ENCODE peak calls at places on chromosomes 1 and 21, in nine cellular contexts. I, G, Z, S, Y, W, H, U and M are unnamed samples.

GRCh38 chr1:60388092-60388987 is 314.8 kb upstream of the C1orf87 start:
- DNase-seq in I (no peak), G (no peak), Z (no peak), S (no peak), Y (no peak), W (no peak), H (no peak), U (no peak), M (no peak)

GRCh38 chr1:180167021-180167701 is 12.5 kb downstream of the QSOX1 start:
- DNase-seq in I (no peak), G (no peak), Z (no peak), S (peak), Y (no peak), W (peak), H (no peak), U (peak), M (peak)

GRCh38 chr1:172533511-172534116 is 664 bp downstream of the SUCO start:
- DNase-seq in I (no peak), G (peak), Z (no peak), S (peak), Y (no peak), W (no peak), H (peak), U (peak), M (peak)

GRCh38 chr1:153509729-153510354 is 25.9 kb downstream of the S100A6 start:
- DNase-seq in I (no peak), G (no peak), Z (no peak), S (no peak), Y (no peak), W (no peak), H (no peak), U (no peak), M (no peak)

GRCh38 chr1:4048921-4049320 is 148.8 kb upstream of the C1orf174 start:
- DNase-seq in I (no peak), G (no peak), Z (no peak), S (no peak), Y (no peak), W (no peak), H (no peak), U (no peak), M (no peak)

GRCh38 chr1:231020139-231020601 is 19.9 kb downstream of the FAM89A start:
- DNase-seq in I (no peak), G (no peak), Z (no peak), S (no peak), Y (no peak), W (no peak), H (no peak), U (no peak), M (no peak)

GRCh38 chr1:32273389-32274208 is 18.3 kb upstream of the HDAC1 start:
- DNase-seq in I (no peak), G (no peak), Z (no peak), S (no peak), Y (no peak), W (no peak), H (no peak), U (no peak), M (no peak)

GRCh38 chr1:198258491-198258890 is 101.7 kb downstream of the NEK7 start:
- DNase-seq in I (no peak), G (no peak), Z (no peak), S (no peak), Y (no peak), W (no peak), H (no peak), U (no peak), M (no peak)

GRCh38 chr1:6962956-6963915 is 178.0 kb downstream of the CAMTA1 start:
- DNase-seq in I (peak), G (peak), Z (peak), S (peak), Y (peak), W (peak), H (no peak), U (peak), M (no peak)

GRCh38 chr1:1243807-1244191 is 2.7 kb downstream of the C1QTNF12 start:
- DNase-seq in I (no peak), G (no peak), Z (no peak), S (no peak), Y (no peak), W (no peak), H (no peak), U (no peak), M (no peak)

GRCh38 chr1:200035956-200036615 is 8.6 kb downstream of the NR5A2 start:
- DNase-seq in I (no peak), G (no peak), Z (no peak), S (no peak), Y (no peak), W (no peak), H (no peak), U (no peak), M (no peak)

GRCh38 chr1:109513110-109513702 is 3.7 kb upstream of the AMIGO1 start:
- DNase-seq in I (no peak), G (no peak), Z (no peak), S (no peak), Y (no peak), W (no peak), H (no peak), U (no peak), M (no peak)

GRCh38 chr1:8040586-8040985 is 14.5 kb upstream of the ERRFI1 start:
- DNase-seq in I (peak), G (peak), Z (peak), S (peak), Y (peak), W (no peak), H (peak), U (peak), M (peak)

GRCh38 chr1:155167166-155168104 is 5.7 kb downstream of the KRTCAP2 start:
- DNase-seq in I (peak), G (peak), Z (peak), S (peak), Y (peak), W (peak), H (no peak), U (peak), M (peak)

GRCh38 chr1:154349121-154349520 is 23.8 kb downstream of the ATP8B2 start:
- DNase-seq in I (no peak), G (no peak), Z (no peak), S (no peak), Y (no peak), W (no peak), H (no peak), U (no peak), M (no peak)

GRCh38 chr1:68378296-68379084 is 71.3 kb downstream of the RPE65 start:
- DNase-seq in I (no peak), G (no peak), Z (no peak), S (no peak), Y (peak), W (no peak), H (no peak), U (no peak), M (no peak)

GRCh38 chr1:100834779-100835645 is 59.6 kb downstream of the EXTL2 start:
- DNase-seq in I (no peak), G (no peak), Z (no peak), S (no peak), Y (peak), W (no peak), H (no peak), U (no peak), M (no peak)

GRCh38 chr1:84892657-84893618 is at the start of gene LPAR3:
- DNase-seq in I (no peak), G (peak), Z (no peak), S (no peak), Y (peak), W (no peak), H (no peak), U (no peak), M (no peak)

GRCh38 chr1:49333946-49334345 is 557.3 kb upstream of the BEND5 start:
- DNase-seq in I (no peak), G (no peak), Z (no peak), S (no peak), Y (no peak), W (no peak), H (no peak), U (no peak), M (no peak)

GRCh38 chr1:53326598-53327182 is 1.2 kb downstream of the LRP8 start:
- DNase-seq in I (no peak), G (no peak), Z (no peak), S (no peak), Y (no peak), W (peak), H (no peak), U (no peak), M (no peak)

GRCh38 chr1:205276334-205277065 is 45.0 kb downstream of the NUAK2 start:
- DNase-seq in I (no peak), G (no peak), Z (no peak), S (no peak), Y (no peak), W (no peak), H (no peak), U (no peak), M (no peak)

DNA sequence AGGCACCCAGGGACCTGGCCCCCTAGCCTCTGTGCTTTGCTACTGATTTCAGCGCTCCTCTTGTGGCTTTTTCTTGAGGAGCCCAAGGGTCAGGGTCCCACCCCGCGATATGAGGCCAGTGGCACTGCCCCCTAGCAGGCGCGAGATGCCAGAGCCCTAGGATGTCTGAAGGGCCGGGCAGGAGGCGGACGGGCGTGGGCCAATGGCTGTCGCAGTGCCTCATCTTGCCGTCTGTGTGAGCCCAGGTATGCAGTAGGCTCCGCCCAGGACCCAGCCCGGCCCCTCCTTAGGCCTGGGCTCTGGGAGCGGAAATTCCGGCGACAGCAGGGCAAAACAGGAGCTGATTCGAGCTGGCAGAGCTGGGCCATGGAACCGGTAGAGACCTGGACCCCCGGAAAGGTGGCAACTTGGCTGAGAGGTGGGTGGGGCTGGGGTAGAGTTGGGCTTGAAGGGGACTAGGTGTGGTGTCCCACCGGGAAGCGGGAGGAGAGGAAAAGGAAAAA is at the start of gene CNKSR1:
- DNase-seq in I (no peak), G (no peak), Z (peak), S (no peak), Y (peak), W (no peak), H (no peak), U (no peak), M (no peak)
- TF ChIP-seq POLR2A in I (no peak), G (no peak), Z (no peak), S (peak), Y (peak), W (no peak), H (no peak), U (no peak), M (no peak)

DNA sequence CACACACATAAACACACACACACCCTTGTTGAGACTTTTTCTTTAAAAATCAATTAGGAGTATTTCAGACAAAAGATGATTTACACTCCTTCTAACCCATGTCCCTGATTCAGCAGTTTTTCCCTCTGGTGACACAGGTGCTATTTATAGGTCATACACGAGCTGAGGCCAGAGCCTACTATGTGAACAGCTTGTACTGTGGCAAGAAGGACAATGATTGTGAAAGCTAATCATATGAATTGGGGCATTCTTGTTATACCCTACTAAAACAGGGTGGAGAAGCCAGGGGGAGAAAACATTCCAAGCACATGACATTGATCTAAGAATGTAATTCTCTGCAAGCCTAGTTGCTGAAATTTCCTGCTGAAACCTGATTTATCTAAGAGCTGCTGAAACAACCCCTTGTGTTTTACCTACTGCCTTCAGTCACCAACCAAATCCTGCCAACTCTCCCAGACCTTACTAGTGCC is 60.3 kb downstream of the XCL1 start:
- DNase-seq in I (no peak), G (peak), Z (no peak), S (peak), Y (no peak), W (no peak), H (no peak), U (no peak), M (peak)
- H3K27ac ChIP-seq in I (peak), G (peak), Z (peak), S (peak), Y (no peak), W (no peak), H (peak), U (peak), M (peak)

DNA sequence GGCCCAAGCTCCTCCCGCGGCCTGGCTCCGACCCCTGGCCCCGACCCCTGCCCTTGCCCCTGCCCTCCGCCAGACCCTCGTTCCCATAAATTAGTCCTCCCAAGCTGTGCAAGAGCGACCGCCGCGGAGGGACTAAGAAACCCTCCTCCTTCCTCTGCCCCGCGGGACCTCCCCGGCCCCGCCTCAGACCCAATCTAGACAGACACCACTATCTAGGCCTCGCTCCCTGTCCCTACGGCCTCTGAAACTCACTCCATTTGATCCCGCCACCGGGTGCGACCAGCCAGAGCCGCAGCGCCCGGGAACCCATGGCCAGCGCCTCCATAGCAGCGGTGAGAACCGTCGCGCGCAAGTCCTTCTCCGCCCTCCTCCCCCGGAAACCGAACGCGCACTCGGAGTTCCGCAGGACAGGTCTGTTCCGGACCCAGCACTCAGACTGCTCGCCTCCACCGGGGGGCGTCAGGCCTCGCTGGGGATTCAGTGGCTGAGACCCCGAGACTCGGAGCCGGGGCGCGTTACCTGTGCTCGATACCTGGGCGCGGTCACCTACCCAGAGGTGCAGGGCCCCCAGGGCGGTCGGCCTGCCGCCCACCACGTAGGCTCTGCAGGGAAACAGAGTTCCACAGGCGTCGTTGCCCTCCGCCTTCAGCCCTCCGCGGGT is at the start of gene MRPL39:
- DNase-seq in I (peak), G (peak), Z (peak), S (peak), Y (peak), W (peak), H (peak), U (peak), M (peak)
- TF ChIP-seq POLR2A in I (no peak), G (no peak), Z (no peak), S (no peak), Y (peak), W (no peak), H (no peak), U (peak), M (no peak)

GRCh38 chr1:77888071-77888428 is 374 bp upstream of the NEXN start:
- DNase-seq in I (no peak), G (no peak), Z (no peak), S (no peak), Y (no peak), W (no peak), H (no peak), U (no peak), M (no peak)

GRCh38 chr1:77889671-77890070 is 1.2 kb downstream of the NEXN start:
- DNase-seq in I (no peak), G (no peak), Z (no peak), S (no peak), Y (no peak), W (no peak), H (no peak), U (no peak), M (peak)

GRCh38 chr1:77889240-77889637 is 815 bp downstream of the NEXN start:
- DNase-seq in I (no peak), G (no peak), Z (no peak), S (no peak), Y (no peak), W (no peak), H (no peak), U (no peak), M (no peak)

GRCh38 chr1:77888429-77889239 is at the start of gene NEXN:
- DNase-seq in I (peak), G (peak), Z (peak), S (peak), Y (no peak), W (peak), H (no peak), U (peak), M (peak)

GRCh38 chr1:77891200-77891599 is 2.8 kb downstream of the NEXN start:
- DNase-seq in I (no peak), G (no peak), Z (no peak), S (no peak), Y (no peak), W (no peak), H (no peak), U (no peak), M (no peak)
- H3K27ac ChIP-seq in I (no peak), G (peak), Z (no peak), S (peak), Y (no peak), W (peak), H (no peak), U (no peak), M (peak)

DNA sequence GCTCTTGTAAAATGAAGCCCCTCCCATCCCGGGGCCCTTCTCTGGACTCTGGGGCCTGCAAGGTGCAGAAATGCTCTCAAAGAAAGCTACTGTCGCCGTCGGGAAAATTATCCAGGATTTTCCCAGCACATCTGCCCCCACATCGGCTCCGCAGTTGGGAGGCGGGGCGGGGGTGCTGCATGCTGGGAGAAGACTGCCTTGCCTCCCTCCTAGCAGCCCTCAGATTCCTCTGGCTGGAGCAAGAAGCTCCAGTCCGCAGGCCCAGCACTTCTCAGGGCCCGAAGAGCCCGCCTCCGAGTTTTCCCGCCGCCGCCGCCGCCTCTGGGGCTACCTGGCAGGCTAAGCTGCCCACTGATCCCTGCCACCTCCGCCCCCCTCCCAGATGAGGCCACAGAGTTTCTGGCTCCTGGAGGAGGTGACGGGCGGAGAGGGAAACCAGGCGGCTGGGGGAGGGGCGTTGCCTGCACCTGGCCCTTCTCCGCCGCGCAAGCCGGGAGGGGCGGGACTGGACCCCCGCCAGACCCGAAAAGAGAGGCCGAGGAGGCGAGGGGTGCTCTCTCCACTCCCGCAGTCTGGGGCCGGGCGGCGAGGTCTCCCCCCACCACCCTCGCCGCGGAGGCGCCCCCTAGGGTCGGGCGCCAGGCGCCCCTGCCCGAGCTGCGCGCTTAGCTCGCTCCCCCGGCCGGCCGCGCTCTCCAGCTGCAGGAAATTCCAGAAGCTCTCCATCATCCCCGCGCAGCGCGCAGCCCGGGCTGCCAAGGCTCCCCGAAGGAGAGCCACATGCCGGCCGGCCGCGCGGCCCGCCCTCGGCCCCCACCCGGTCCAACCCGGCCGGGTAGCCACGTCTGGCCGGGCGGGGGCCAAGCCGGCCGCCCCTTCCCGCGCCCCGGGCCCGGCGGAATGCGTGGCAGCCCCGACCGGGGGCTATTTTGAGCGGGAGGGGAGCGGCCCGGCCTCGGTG is 28.8 kb downstream of the AHDC1 start:
- DNase-seq in I (no peak), G (peak), Z (no peak), S (peak), Y (no peak), W (peak), H (no peak), U (no peak), M (peak)
- TF ChIP-seq POLR2A in I (no peak), G (no peak), Z (no peak), S (no peak), Y (no peak), W (peak), H (no peak), U (no peak), M (peak)

DNA sequence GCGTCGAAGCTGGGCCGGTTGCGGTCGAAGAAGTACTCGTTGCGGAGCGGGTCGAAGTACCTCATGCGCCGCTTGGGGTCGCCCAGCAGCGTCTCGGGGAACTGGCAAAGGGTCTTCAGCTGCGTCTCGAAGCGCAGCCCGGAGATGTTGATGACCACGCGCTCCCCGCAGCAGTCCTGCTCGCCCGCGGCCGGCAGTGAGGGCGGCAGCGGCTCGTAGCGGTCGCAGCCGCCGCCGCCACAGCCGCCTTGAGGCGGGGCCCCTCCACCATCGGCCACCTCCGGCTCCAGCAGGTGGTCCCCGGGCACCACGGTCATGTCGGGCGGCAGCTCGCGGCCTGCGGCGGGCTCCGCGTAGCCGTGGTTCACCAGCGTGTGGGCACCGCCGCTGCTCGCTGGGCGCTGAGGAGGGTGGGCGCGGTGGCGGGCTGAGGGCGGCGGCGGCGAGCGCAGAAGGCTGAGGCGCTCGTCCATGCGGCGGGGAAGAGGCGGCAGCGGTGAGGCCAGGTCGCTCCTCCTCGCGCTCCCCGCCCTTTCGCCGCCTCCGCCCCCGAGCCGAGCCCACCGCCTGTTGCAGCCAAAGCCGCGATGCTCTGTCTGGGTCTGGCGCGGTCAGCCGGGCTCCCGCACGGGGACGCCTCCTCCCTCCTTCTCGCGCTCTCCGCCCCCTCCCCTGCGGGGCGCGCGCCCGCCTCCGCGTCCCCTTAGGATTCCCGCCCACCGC is at the start of gene KCNA3:
- DNase-seq in I (no peak), G (peak), Z (peak), S (no peak), Y (no peak), W (peak), H (no peak), U (no peak), M (no peak)
- H3K27ac ChIP-seq in I (no peak), G (no peak), Z (peak), S (no peak), Y (no peak), W (peak), H (peak), U (no peak), M (no peak)

GRCh38 chr1:22031214-22031962 is 21.1 kb upstream of the CDC42 start:
- DNase-seq in I (no peak), G (peak), Z (peak), S (peak), Y (no peak), W (no peak), H (no peak), U (no peak), M (no peak)
- TF ChIP-seq POLR2A in I (no peak), G (no peak), Z (no peak), S (no peak), Y (no peak), W (no peak), H (no peak), U (no peak), M (peak)